ENCODE peak calls at places on chromosomes 11 and 22, in four cellular contexts. D is neuronal stem cell, G is IMR-90, A is mesendoderm. S is an unnamed sample.

GRCh38 chr22:47056776-47057470 is 294.5 kb downstream of the TBC1D22A start:
- DNase-seq in D (no peak), G (no peak), A (no peak), S (no peak)

GRCh38 chr22:31178859-31179258 is 18.9 kb downstream of the RNF185 start:
- DNase-seq in D (no peak), G (no peak), A (no peak), S (no peak)

GRCh38 chr11:43376594-43376993 is 17.9 kb downstream of the TTC17 start:
- DNase-seq in D (no peak), G (peak), A (no peak), S (no peak)

GRCh38 chr11:12287374-12288211 is 89.8 kb upstream of the PARVA start:
- DNase-seq in D (peak), G (peak), A (peak), S (peak)

GRCh38 chr11:117417856-117418255 is 90.2 kb downstream of the CEP164 start:
- DNase-seq in D (no peak), G (no peak), A (no peak), S (no peak)

GRCh38 chr22:30941363-30941740 is 27.2 kb downstream of the MORC2 start:
- DNase-seq in D (no peak), G (no peak), A (no peak), S (no peak)

GRCh38 chr22:39306456-39307361 is 12.7 kb downstream of the RPL3 start:
- DNase-seq in D (no peak), G (no peak), A (peak), S (peak)

GRCh38 chr11:23746896-23747295 is 750.0 kb upstream of the LUZP2 start:
- DNase-seq in D (no peak), G (no peak), A (no peak), S (no peak)

GRCh38 chr11:68148071-68148805 is 27.1 kb upstream of the CHKA start:
- DNase-seq in D (no peak), G (no peak), A (no peak), S (no peak)

GRCh38 chr22:19038728-19039447 is 83.3 kb downstream of the DGCR2 start:
- DNase-seq in D (no peak), G (no peak), A (no peak), S (peak)

GRCh38 chr11:133711545-133711944 is 133.8 kb downstream of the SPATA19 start:
- DNase-seq in D (no peak), G (no peak), A (peak), S (no peak)

GRCh38 chr22:43148581-43148980 is 2.8 kb upstream of the TSPO start:
- DNase-seq in D (no peak), G (no peak), A (no peak), S (no peak)

GRCh38 chr11:43419460-43419859 is 60.7 kb downstream of the TTC17 start:
- DNase-seq in D (no peak), G (peak), A (peak), S (no peak)

GRCh38 chr11:76408171-76408965 is 27.2 kb downstream of the GVQW3 start:
- DNase-seq in D (no peak), G (no peak), A (peak), S (no peak)

GRCh38 chr11:72224587-72225410 is at the start of gene INPPL1:
- DNase-seq in D (no peak), G (no peak), A (peak), S (peak)

GRCh38 chr11:86672007-86672621 is at the start of gene ME3:
- DNase-seq in D (peak), G (peak), A (peak), S (peak)

GRCh38 chr11:92346220-92346619 is 121.6 kb downstream of the FAT3 start:
- DNase-seq in D (no peak), G (no peak), A (no peak), S (no peak)

GRCh38 chr11:92347404-92347803 is 122.8 kb downstream of the FAT3 start:
- DNase-seq in D (no peak), G (no peak), A (peak), S (no peak)

GRCh38 chr11:92349478-92350156 is 125.0 kb downstream of the FAT3 start:
- DNase-seq in D (no peak), G (no peak), A (peak), S (no peak)
- H2AK5ac ChIP-seq in D (no peak), G (no peak), A (no peak), S (no peak)

GRCh38 chr11:10496296-10496936 is 41.4 kb downstream of the AMPD3 start:
- DNase-seq in D (no peak), G (no peak), A (no peak), S (no peak)
- H2AK5ac ChIP-seq in D (no peak), G (peak), A (no peak), S (no peak)

GRCh38 chr11:35133656-35134055 is 5.3 kb upstream of the CD44 start:
- DNase-seq in D (no peak), G (no peak), A (no peak), S (no peak)
- H2AK5ac ChIP-seq in D (no peak), G (peak), A (no peak), S (no peak)

GRCh38 chr11:109756951-109757350 is 335.0 kb downstream of the C11orf87 start:
- DNase-seq in D (no peak), G (no peak), A (no peak), S (no peak)
- H2AK5ac ChIP-seq in D (no peak), G (no peak), A (no peak), S (no peak)

GRCh38 chr11:297666-298405 is 1.5 kb downstream of the IFITM5 start:
- DNase-seq in D (no peak), G (no peak), A (no peak), S (no peak)
- H2AK5ac ChIP-seq in D (peak), G (no peak), A (no peak), S (no peak)

DNA sequence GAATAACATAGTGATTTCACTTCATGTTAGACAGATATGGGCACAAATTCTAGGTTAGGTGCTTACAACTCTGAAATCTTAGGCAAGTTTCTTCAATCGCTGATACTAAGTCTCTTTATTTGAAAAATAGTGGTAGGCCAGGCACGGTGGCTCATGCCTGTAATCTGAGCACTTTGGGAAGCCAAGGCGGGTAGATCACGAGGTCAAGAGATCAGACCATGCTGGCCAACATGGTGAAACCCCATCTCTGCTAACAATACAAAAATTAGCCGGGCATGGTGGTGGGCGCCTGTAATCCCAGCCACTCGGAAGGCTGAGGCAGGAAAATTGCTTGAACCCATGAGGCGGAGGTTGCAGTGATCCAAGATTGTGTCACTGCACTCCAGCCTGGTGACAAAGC is 729.4 kb downstream of the METTL15 start:
- DNase-seq in D (no peak), G (no peak), A (no peak), S (no peak)
- H2AK5ac ChIP-seq in D (no peak), G (peak), A (no peak), S (no peak)

GRCh38 chr11:115677190-115677589 is 173.0 kb upstream of the CADM1 start:
- DNase-seq in D (no peak), G (no peak), A (no peak), S (no peak)
- H2AK5ac ChIP-seq in D (no peak), G (peak), A (no peak), S (no peak)

S was measured in H9.